ENCODE peak calls at places on chromosomes 16 and 17, in eight cellular contexts. J, Y, O, W, A, V, N and U are unnamed samples.

GRCh38 chr17:58531661-58532554 is 17.5 kb upstream of the MTMR4 start:
- DNase-seq in Y (peak), N (peak), J (no peak), W (peak), O (peak), A (no peak), V (peak), U (peak)

GRCh38 chr16:19410435-19411153 is 7.1 kb upstream of the TMC5 start:
- DNase-seq in N (no peak), V (no peak), W (no peak), J (no peak), O (no peak), A (peak), Y (no peak), U (peak)

GRCh38 chr16:86521236-86522197 is 11.2 kb downstream of the FOXF1 start:
- DNase-seq in N (no peak), A (no peak), W (no peak), V (no peak), Y (no peak), J (no peak), O (no peak), U (no peak)

GRCh38 chr17:73291260-73291801 is 20.5 kb downstream of the CDC42EP4 start:
- DNase-seq in O (peak), N (no peak), J (no peak), Y (no peak), A (peak), V (no peak), W (no peak), U (peak)

GRCh38 chr16:17283022-17283421 is 187.7 kb downstream of the XYLT1 start:
- DNase-seq in A (no peak), J (no peak), V (no peak), Y (no peak), N (no peak), W (no peak), O (no peak), U (no peak)

GRCh38 chr17:13541032-13541480 is 60.7 kb downstream of the HS3ST3A1 start:
- DNase-seq in W (no peak), V (no peak), O (peak), N (no peak), A (no peak), J (no peak), Y (no peak), U (no peak)

GRCh38 chr17:56653877-56654276 is 60.4 kb downstream of the NOG start:
- DNase-seq in A (peak), Y (peak), J (peak), N (peak), W (no peak), V (peak), O (peak), U (peak)

GRCh38 chr16:56697456-56698155 is 15.3 kb downstream of the MT1X start:
- DNase-seq in N (no peak), Y (no peak), W (no peak), A (no peak), O (no peak), V (no peak), J (no peak), U (no peak)

GRCh38 chr16:3950343-3951193 is 70.1 kb upstream of the CREBBP start:
- DNase-seq in W (peak), A (peak), Y (no peak), N (no peak), O (peak), J (no peak), V (no peak), U (no peak)

GRCh38 chr17:7774037-7774659 is 56.6 kb downstream of the DNAH2 start:
- DNase-seq in A (peak), V (no peak), J (no peak), W (no peak), N (no peak), Y (no peak), O (peak), U (no peak)

GRCh38 chr17:79915850-79916430 is 76.7 kb upstream of the CBX4 start:
- DNase-seq in O (peak), Y (peak), W (no peak), N (no peak), J (no peak), A (peak), V (no peak), U (no peak)

GRCh38 chr16:799948-800833 is at the start of gene GNG13:
- DNase-seq in O (no peak), J (no peak), N (no peak), Y (no peak), A (no peak), V (no peak), W (peak), U (no peak)

GRCh38 chr17:3695723-3696411 is at the start of gene P2RX5:
- DNase-seq in O (no peak), V (peak), W (peak), Y (peak), A (no peak), N (no peak), J (no peak), U (peak)

GRCh38 chr17:61877837-61878236 is 14.5 kb upstream of the BRIP1 start:
- DNase-seq in W (no peak), Y (no peak), A (no peak), V (no peak), N (no peak), O (no peak), J (no peak), U (no peak)

GRCh38 chr16:21223787-21224186 is 9.7 kb upstream of the ANKS4B start:
- DNase-seq in V (no peak), A (no peak), N (no peak), O (no peak), W (no peak), Y (no peak), J (no peak), U (no peak)

GRCh38 chr17:42101513-42102292 is 3.4 kb upstream of the ZNF385C start:
- DNase-seq in A (peak), O (peak), V (peak), J (no peak), N (peak), W (peak), Y (peak), U (peak)

GRCh38 chr16:55470533-55471371 is 8.2 kb upstream of the MMP2 start:
- DNase-seq in V (no peak), N (no peak), W (no peak), O (peak), A (no peak), Y (no peak), J (peak), U (no peak)

GRCh38 chr17:58352843-58353719 is 1.1 kb upstream of the SUPT4H1 start:
- DNase-seq in A (no peak), V (no peak), O (peak), J (no peak), W (peak), Y (peak), N (no peak), U (no peak)

GRCh38 chr16:78224342-78224741 is 124.9 kb downstream of the WWOX start:
- DNase-seq in W (no peak), N (no peak), V (no peak), A (no peak), J (no peak), O (no peak), Y (no peak), U (no peak)

GRCh38 chr17:50101346-50102163 is 6.4 kb downstream of the PDK2 start:
- DNase-seq in J (no peak), W (peak), O (no peak), A (no peak), V (no peak), Y (no peak), N (no peak), U (no peak)

GRCh38 chr16:77833906-77834599 is 45.7 kb downstream of the VAT1L start:
- DNase-seq in O (peak), W (no peak), V (no peak), A (no peak), J (no peak), Y (no peak), N (no peak), U (no peak)

GRCh38 chr17:3913531-3914318 is 2.5 kb downstream of the P2RX1 start:
- DNase-seq in A (peak), Y (peak), J (no peak), O (peak), N (peak), V (peak), W (peak), U (peak)

GRCh38 chr17:3983945-3984484 is 19.8 kb upstream of the ATP2A3 start:
- DNase-seq in O (peak), W (no peak), A (no peak), Y (no peak), J (no peak), N (no peak), V (no peak), U (no peak)

GRCh38 chr16:11478431-11479119 is 108.1 kb downstream of the LITAF start:
- DNase-seq in O (no peak), J (no peak), Y (no peak), W (no peak), A (no peak), N (no peak), V (no peak), U (no peak)

GRCh38 chr17:67999291-67999911 is 3.1 kb upstream of the C17orf58 start:
- DNase-seq in W (no peak), Y (no peak), O (no peak), N (no peak), J (no peak), V (no peak), A (no peak), U (no peak)

GRCh38 chr16:11224894-11225676 is 30.9 kb downstream of the SOCS1 start:
- DNase-seq in V (peak), O (no peak), N (peak), W (no peak), Y (peak), J (no peak), A (no peak), U (peak)

GRCh38 chr17:42281571-42282096 is 5.4 kb upstream of the STAT5B start:
- DNase-seq in Y (no peak), V (no peak), A (no peak), O (no peak), W (no peak), J (no peak), N (no peak), U (no peak)

GRCh38 chr17:83133302-83134121 is 54.1 kb downstream of the METRNL start:
- DNase-seq in W (no peak), Y (no peak), V (no peak), O (peak), N (no peak), J (no peak), A (no peak), U (no peak)

GRCh38 chr17:45940826-45941225 is 46.5 kb downstream of the MAPT start:
- DNase-seq in J (no peak), O (no peak), N (no peak), W (peak), V (no peak), A (no peak), Y (no peak), U (no peak)

GRCh38 chr17:50534222-50534978 is 1.9 kb downstream of the EPN3 start:
- DNase-seq in A (no peak), W (no peak), J (no peak), V (no peak), Y (no peak), N (no peak), O (no peak), U (no peak)

GRCh38 chr16:64035337-64035736 is 1086.5 kb downstream of the CDH11 start:
- DNase-seq in N (no peak), O (no peak), Y (no peak), V (no peak), W (no peak), J (no peak), A (no peak), U (no peak)